ENCODE peak calls at places on chromosomes 1 and 21, in five cellular contexts. V, W, I, T and A are unnamed samples.

GRCh38 chr1:151612506-151613274 is 840 bp downstream of the SNX27 start:
- DNase-seq in V (no peak), W (peak; percentile 70), I (peak; percentile 44), T (peak; percentile 38), A (peak; percentile 66)

GRCh38 chr1:114369930-114370329 is 141.1 kb downstream of the TRIM33 start:
- DNase-seq in V (no peak), W (no peak), I (no peak), T (no peak), A (peak; percentile 37)

GRCh38 chr21:46368533-46369285 is 44.8 kb downstream of the PCNT start:
- DNase-seq in V (no peak), W (no peak), I (no peak), T (no peak), A (no peak)

GRCh38 chr1:46131093-46131492 is 1.3 kb downstream of the PIK3R3 start:
- DNase-seq in V (peak; percentile 28), W (no peak), I (no peak), T (no peak), A (peak; percentile 56)

GRCh38 chr1:21673277-21673780 is 4.2 kb upstream of the RAP1GAP start:
- DNase-seq in V (peak; percentile 25), W (peak; percentile 93), I (peak; percentile 82), T (no peak), A (peak; percentile 40)

GRCh38 chr1:5889901-5890300 is 102.3 kb downstream of the NPHP4 start:
- DNase-seq in V (no peak), W (no peak), I (no peak), T (no peak), A (no peak)

GRCh38 chr1:15400627-15401026 is 9.1 kb upstream of the EFHD2 start:
- DNase-seq in V (no peak), W (no peak), I (no peak), T (no peak), A (no peak)

GRCh38 chr1:19735419-19736127 is 64.1 kb downstream of the TMCO4 start:
- DNase-seq in V (peak; percentile 98), W (peak; percentile 94), I (peak; percentile 59), T (peak; percentile 19), A (peak; percentile 84)

GRCh38 chr1:151847867-151848596 is 5.5 kb downstream of the THEM5 start:
- DNase-seq in V (no peak), W (peak; percentile 58), I (no peak), T (peak; percentile 45), A (no peak)

GRCh38 chr1:54710841-54711240 is 4.8 kb upstream of the TTC4 start:
- DNase-seq in V (no peak), W (no peak), I (no peak), T (no peak), A (no peak)

GRCh38 chr1:54967372-54967771 is 13.1 kb upstream of the TMEM61 start:
- DNase-seq in V (no peak), W (no peak), I (no peak), T (no peak), A (no peak)

GRCh38 chr1:93629101-93630059 is 52.3 kb downstream of the BCAR3 start:
- DNase-seq in V (peak; percentile 85), W (no peak), I (no peak), T (peak; percentile 27), A (peak; percentile 91)

GRCh38 chr1:116765962-116766361 is 11.7 kb downstream of the CD2 start:
- DNase-seq in V (no peak), W (no peak), I (no peak), T (no peak), A (peak; percentile 58)

GRCh38 chr1:25080294-25081209 is 150.5 kb upstream of the RUNX3 start:
- DNase-seq in V (peak; percentile 14), W (no peak), I (no peak), T (no peak), A (no peak)

GRCh38 chr1:66690666-66691381 is 61.4 kb upstream of the DYNLT5 start:
- DNase-seq in V (no peak), W (no peak), I (no peak), T (no peak), A (no peak)

GRCh38 chr1:153795325-153795837 is 20.2 kb downstream of the SLC27A3 start:
- DNase-seq in V (no peak), W (peak; percentile 66), I (no peak), T (no peak), A (no peak)

GRCh38 chr1:153792631-153793041 is 17.4 kb downstream of the SLC27A3 start:
- DNase-seq in V (no peak), W (peak; percentile 66), I (no peak), T (no peak), A (no peak)

GRCh38 chr1:153794671-153795324 is 19.6 kb downstream of the SLC27A3 start:
- DNase-seq in V (no peak), W (peak; percentile 64), I (no peak), T (no peak), A (no peak)

GRCh38 chr1:153793261-153793972 is 18.2 kb downstream of the SLC27A3 start:
- DNase-seq in V (no peak), W (peak; percentile 59), I (no peak), T (no peak), A (no peak)

GRCh38 chr1:153793973-153794615 is 18.9 kb downstream of the SLC27A3 start:
- DNase-seq in V (no peak), W (peak; percentile 58), I (no peak), T (no peak), A (no peak)
- H3K4me3 ChIP-seq in V (no peak overlapping the region), W (no peak overlapping the region), I (no peak overlapping the region), T (no peak overlapping the region), A (no peak overlapping the region)

GRCh38 chr1:213568929-213569815 is 418.6 kb upstream of the PROX1 start:
- DNase-seq in V (no peak), W (no peak), I (no peak), T (no peak), A (no peak)

GRCh38 chr1:213571419-213571818 is 416.4 kb upstream of the PROX1 start:
- DNase-seq in V (no peak), W (no peak), I (no peak), T (no peak), A (no peak)

GRCh38 chr1:213570487-213570886 is 417.3 kb upstream of the PROX1 start:
- DNase-seq in V (no peak), W (no peak), I (no peak), T (no peak), A (no peak)

GRCh38 chr1:213571843-213572242 is 415.9 kb upstream of the PROX1 start:
- DNase-seq in V (no peak), W (no peak), I (no peak), T (no peak), A (no peak)

GRCh38 chr1:213569816-213570150 is 418.0 kb upstream of the PROX1 start:
- DNase-seq in V (no peak), W (no peak), I (no peak), T (no peak), A (no peak)
- H3K4me1 ChIP-seq in V (no peaks in the 10 kb centered on the region), W (no peaks in the 10 kb centered on the region), I (no peaks in the 10 kb centered on the region), T (peaks cover 6% of the 10 kb centered on the region), A (no peaks in the 10 kb centered on the region)

GRCh38 chr1:104295516-104295915 is 545.8 kb downstream of the AMY1C start:
- DNase-seq in V (no peak), W (no peak), I (no peak), T (peak; percentile 44), A (no peak)

GRCh38 chr1:104291156-104291555 is 541.5 kb downstream of the AMY1C start:
- DNase-seq in V (no peak), W (no peak), I (no peak), T (no peak), A (no peak)

DNA sequence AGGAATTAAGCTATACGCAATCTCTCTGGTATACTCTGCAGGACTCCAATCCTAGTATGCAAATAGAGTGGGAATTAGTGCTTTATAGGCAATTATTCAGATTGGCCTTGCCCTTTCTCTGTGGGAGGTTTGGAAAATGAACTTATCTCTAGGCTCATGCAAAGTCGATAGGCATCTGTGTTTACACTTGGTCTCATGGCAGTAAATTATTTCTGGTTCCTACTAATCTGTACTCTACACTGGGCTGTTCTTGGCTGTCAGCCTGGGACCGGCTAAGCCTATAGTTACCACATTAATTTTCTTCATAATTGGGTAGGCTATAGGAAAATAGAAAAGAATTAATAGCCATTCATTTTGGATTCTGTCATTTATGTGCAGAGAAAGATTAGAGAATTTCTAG is 544.6 kb downstream of the AMY1C start:
- DNase-seq in V (no peak), W (no peak), I (no peak), T (peak; percentile 37), A (no peak)
- H3K27me3 ChIP-seq in V (no peaks in the 10 kb centered on the region), W (no peaks in the 10 kb centered on the region), I (no peaks in the 10 kb centered on the region), T (no peaks in the 10 kb centered on the region), A (no peaks in the 10 kb centered on the region)

GRCh38 chr1:36257375-36257767 is 33.1 kb downstream of the THRAP3 start:
- DNase-seq in V (no peak), W (no peak), I (no peak), T (no peak), A (no peak)
- H3K4me3 ChIP-seq in V (no peak overlapping the region), W (no peak overlapping the region), I (no peak overlapping the region), T (no peak overlapping the region), A (no peak overlapping the region)